ENCODE peak calls at places on chromosomes 4 and X, in ten cellular contexts. One of them, this sample, is unnamed.

GRCh38 chr4:110484767-110485166 is 8.8 kb downstream of the ENPEP start:
- DNase-seq in HCT116: no peak
- DNase-seq in WERI-Rb-1: no peak
- DNase-seq in fibroblast of lung: peak; percentile 73
- DNase-seq in Peyer's patch: no peak
- DNase-seq in epithelial cell of proximal tubule: peak; percentile 84
- DNase-seq in fibroblast of mammary gland: peak; percentile 94
- DNase-seq in colonic mucosa: no peak
- DNase-seq in neural progenitor cell: no peak
- DNase-seq in AG10803: peak; percentile 92
- DNase-seq in this sample: no peak

GRCh38 chrX:42978655-42979379 is 200.9 kb upstream of the PPP1R2C start:
- DNase-seq in HCT116: no peak
- DNase-seq in WERI-Rb-1: no peak
- DNase-seq in fibroblast of lung: no peak
- DNase-seq in Peyer's patch: no peak
- DNase-seq in epithelial cell of proximal tubule: peak; percentile 46
- DNase-seq in fibroblast of mammary gland: no peak
- DNase-seq in colonic mucosa: no peak
- DNase-seq in neural progenitor cell: no peak
- DNase-seq in AG10803: no peak
- DNase-seq in this sample: no peak

GRCh38 chr4:121736735-121737351 is 28.1 kb downstream of the SMIM43 start:
- DNase-seq in HCT116: peak; percentile 54
- DNase-seq in WERI-Rb-1: peak; percentile 67
- DNase-seq in fibroblast of lung: peak; percentile 76
- DNase-seq in Peyer's patch: no peak
- DNase-seq in epithelial cell of proximal tubule: no peak
- DNase-seq in fibroblast of mammary gland: peak; percentile 73
- DNase-seq in colonic mucosa: peak; percentile 25
- DNase-seq in neural progenitor cell: peak; percentile 62
- DNase-seq in AG10803: peak; percentile 63
- DNase-seq in this sample: no peak

GRCh38 chr4:78059524-78059889 is 2.4 kb downstream of the FRAS1 start:
- DNase-seq in HCT116: peak; percentile 84
- DNase-seq in WERI-Rb-1: peak; percentile 44
- DNase-seq in fibroblast of lung: peak; percentile 79
- DNase-seq in Peyer's patch: no peak
- DNase-seq in epithelial cell of proximal tubule: no peak
- DNase-seq in fibroblast of mammary gland: peak; percentile 85
- DNase-seq in colonic mucosa: peak; percentile 71
- DNase-seq in neural progenitor cell: peak; percentile 87
- DNase-seq in AG10803: peak; percentile 85
- DNase-seq in this sample: no peak

GRCh38 chrX:133307637-133308485 is 89.7 kb upstream of the TFDP3 start:
- DNase-seq in HCT116: no peak
- DNase-seq in WERI-Rb-1: no peak
- DNase-seq in fibroblast of lung: peak; percentile 18
- DNase-seq in Peyer's patch: no peak
- DNase-seq in epithelial cell of proximal tubule: no peak
- DNase-seq in fibroblast of mammary gland: no peak
- DNase-seq in colonic mucosa: no peak
- DNase-seq in neural progenitor cell: peak; percentile 92
- DNase-seq in AG10803: peak; percentile 25
- DNase-seq in this sample: no peak

GRCh38 chrX:155694649-155695048 is 81.9 kb upstream of the TMLHE start:
- DNase-seq in HCT116: no peak
- DNase-seq in WERI-Rb-1: no peak
- DNase-seq in fibroblast of lung: no peak
- DNase-seq in Peyer's patch: no peak
- DNase-seq in epithelial cell of proximal tubule: no peak
- DNase-seq in fibroblast of mammary gland: no peak
- DNase-seq in colonic mucosa: no peak
- DNase-seq in neural progenitor cell: no peak
- DNase-seq in AG10803: no peak
- DNase-seq in this sample: no peak

GRCh38 chrX:82412851-82413250 is 1095.2 kb upstream of the POU3F4 start:
- DNase-seq in HCT116: peak; percentile 1
- DNase-seq in WERI-Rb-1: no peak
- DNase-seq in fibroblast of lung: peak; percentile 12
- DNase-seq in Peyer's patch: no peak
- DNase-seq in epithelial cell of proximal tubule: peak; percentile 29
- DNase-seq in fibroblast of mammary gland: no peak
- DNase-seq in colonic mucosa: no peak
- DNase-seq in neural progenitor cell: peak; percentile 2
- DNase-seq in AG10803: no peak
- DNase-seq in this sample: no peak

GRCh38 chr4:123546123-123546654 is 149.6 kb downstream of the SPRY1 start:
- DNase-seq in HCT116: no peak
- DNase-seq in WERI-Rb-1: no peak
- DNase-seq in fibroblast of lung: no peak
- DNase-seq in Peyer's patch: no peak
- DNase-seq in epithelial cell of proximal tubule: peak; percentile 54
- DNase-seq in fibroblast of mammary gland: no peak
- DNase-seq in colonic mucosa: peak; percentile 43
- DNase-seq in neural progenitor cell: no peak
- DNase-seq in AG10803: no peak
- DNase-seq in this sample: no peak

GRCh38 chr4:78058591-78059523 is 1.7 kb downstream of the FRAS1 start:
- DNase-seq in HCT116: no peak
- DNase-seq in WERI-Rb-1: peak; percentile 59
- DNase-seq in fibroblast of lung: peak; percentile 17
- DNase-seq in Peyer's patch: no peak
- DNase-seq in epithelial cell of proximal tubule: no peak
- DNase-seq in fibroblast of mammary gland: peak; percentile 36
- DNase-seq in colonic mucosa: peak; percentile 52
- DNase-seq in neural progenitor cell: peak; percentile 91
- DNase-seq in AG10803: peak; percentile 27
- DNase-seq in this sample: peak; percentile 14

DNA sequence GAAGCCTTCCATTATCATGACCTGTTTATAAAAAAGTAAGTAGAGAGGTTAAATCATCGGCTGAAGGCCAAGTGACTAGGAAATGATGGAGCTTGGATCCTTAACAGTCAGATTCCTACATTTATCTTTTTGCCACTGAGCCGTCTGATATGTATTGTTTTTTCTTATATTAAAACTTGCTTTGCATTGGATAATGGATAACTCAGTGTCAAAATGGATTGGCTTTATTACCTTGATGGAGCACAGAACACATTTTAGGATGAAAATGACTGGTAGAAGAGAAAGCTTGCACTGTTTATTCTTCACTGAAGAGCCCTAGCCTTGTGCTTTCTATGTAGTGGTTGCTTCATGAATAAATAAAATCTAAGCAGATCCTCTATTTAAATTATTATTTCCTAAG is 54.2 kb upstream of the TSPAN5 start:
- DNase-seq in HCT116: no peak
- DNase-seq in WERI-Rb-1: no peak
- DNase-seq in fibroblast of lung: no peak
- DNase-seq in Peyer's patch: no peak
- DNase-seq in epithelial cell of proximal tubule: no peak
- DNase-seq in fibroblast of mammary gland: no peak
- DNase-seq in colonic mucosa: no peak
- DNase-seq in neural progenitor cell: no peak
- DNase-seq in AG10803: no peak
- DNase-seq in this sample: no peak
- H3K4me3 ChIP-seq in HCT116: no peak overlapping the region
- H3K4me3 ChIP-seq in WERI-Rb-1: no peak overlapping the region
- H3K4me3 ChIP-seq in fibroblast of lung: no peak overlapping the region
- H3K4me3 ChIP-seq in Peyer's patch: no peak overlapping the region
- H3K4me3 ChIP-seq in epithelial cell of proximal tubule: no peak overlapping the region
- H3K4me3 ChIP-seq in fibroblast of mammary gland: no peak overlapping the region
- H3K4me3 ChIP-seq in colonic mucosa: no peak overlapping the region
- H3K4me3 ChIP-seq in neural progenitor cell: no peak overlapping the region
- H3K4me3 ChIP-seq in AG10803: no peak overlapping the region
- H3K4me3 ChIP-seq in this sample: no peak overlapping the region

GRCh38 chr4:169009281-169010124 is 552 bp downstream of the CBR4 start:
- DNase-seq in HCT116: peak; percentile 35
- DNase-seq in WERI-Rb-1: peak; percentile 82
- DNase-seq in fibroblast of lung: peak; percentile 70
- DNase-seq in Peyer's patch: peak; percentile 61
- DNase-seq in epithelial cell of proximal tubule: peak; percentile 3
- DNase-seq in fibroblast of mammary gland: peak; percentile 65
- DNase-seq in colonic mucosa: peak; percentile 71
- DNase-seq in neural progenitor cell: peak; percentile 82
- DNase-seq in AG10803: peak; percentile 50
- DNase-seq in this sample: peak; percentile 75
- TF ChIP-seq CTCF in HCT116: peak; percentile 10
- TF ChIP-seq CTCF in WERI-Rb-1: peak; percentile 58
- TF ChIP-seq CTCF in fibroblast of lung: no peak
- TF ChIP-seq CTCF in Peyer's patch: no peak
- TF ChIP-seq CTCF in epithelial cell of proximal tubule: peak; percentile 33
- TF ChIP-seq CTCF in fibroblast of mammary gland: no peak
- TF ChIP-seq CTCF in colonic mucosa: no peak
- TF ChIP-seq CTCF in neural progenitor cell: peak; percentile 49
- TF ChIP-seq CTCF in AG10803: peak; percentile 40
- TF ChIP-seq CTCF in this sample: peak; percentile 44

GRCh38 chr4:118993329-118993728 is 104.7 kb downstream of the SYNPO2 start:
- DNase-seq in HCT116: no peak
- DNase-seq in WERI-Rb-1: no peak
- DNase-seq in fibroblast of lung: no peak
- DNase-seq in Peyer's patch: no peak
- DNase-seq in epithelial cell of proximal tubule: no peak
- DNase-seq in fibroblast of mammary gland: no peak
- DNase-seq in colonic mucosa: no peak
- DNase-seq in neural progenitor cell: no peak
- DNase-seq in AG10803: no peak
- DNase-seq in this sample: no peak

GRCh38 chr4:118989098-118990080 is 100.7 kb downstream of the SYNPO2 start:
- DNase-seq in HCT116: no peak
- DNase-seq in WERI-Rb-1: no peak
- DNase-seq in fibroblast of lung: peak; percentile 82
- DNase-seq in Peyer's patch: no peak
- DNase-seq in epithelial cell of proximal tubule: no peak
- DNase-seq in fibroblast of mammary gland: peak; percentile 92
- DNase-seq in colonic mucosa: no peak
- DNase-seq in neural progenitor cell: no peak
- DNase-seq in AG10803: peak; percentile 97
- DNase-seq in this sample: no peak

GRCh38 chr4:118994030-118994429 is 105.4 kb downstream of the SYNPO2 start:
- DNase-seq in HCT116: no peak
- DNase-seq in WERI-Rb-1: no peak
- DNase-seq in fibroblast of lung: peak; percentile 96
- DNase-seq in Peyer's patch: peak; percentile 16
- DNase-seq in epithelial cell of proximal tubule: no peak
- DNase-seq in fibroblast of mammary gland: peak; percentile 41
- DNase-seq in colonic mucosa: peak; percentile 36
- DNase-seq in neural progenitor cell: no peak
- DNase-seq in AG10803: peak; percentile 41
- DNase-seq in this sample: no peak

GRCh38 chr4:118992149-118992548 is 103.5 kb downstream of the SYNPO2 start:
- DNase-seq in HCT116: no peak
- DNase-seq in WERI-Rb-1: no peak
- DNase-seq in fibroblast of lung: no peak
- DNase-seq in Peyer's patch: no peak
- DNase-seq in epithelial cell of proximal tubule: no peak
- DNase-seq in fibroblast of mammary gland: no peak
- DNase-seq in colonic mucosa: no peak
- DNase-seq in neural progenitor cell: no peak
- DNase-seq in AG10803: no peak
- DNase-seq in this sample: no peak

GRCh38 chr4:118991686-118992085 is 103.0 kb downstream of the SYNPO2 start:
- DNase-seq in HCT116: no peak
- DNase-seq in WERI-Rb-1: no peak
- DNase-seq in fibroblast of lung: no peak
- DNase-seq in Peyer's patch: no peak
- DNase-seq in epithelial cell of proximal tubule: no peak
- DNase-seq in fibroblast of mammary gland: no peak
- DNase-seq in colonic mucosa: no peak
- DNase-seq in neural progenitor cell: no peak
- DNase-seq in AG10803: no peak
- DNase-seq in this sample: no peak
- H3K4me3 ChIP-seq in HCT116: no peak overlapping the region
- H3K4me3 ChIP-seq in WERI-Rb-1: no peak overlapping the region
- H3K4me3 ChIP-seq in fibroblast of lung: no peak overlapping the region
- H3K4me3 ChIP-seq in Peyer's patch: no peak overlapping the region
- H3K4me3 ChIP-seq in epithelial cell of proximal tubule: no peak overlapping the region
- H3K4me3 ChIP-seq in fibroblast of mammary gland: no peak overlapping the region
- H3K4me3 ChIP-seq in colonic mucosa: no peak overlapping the region
- H3K4me3 ChIP-seq in neural progenitor cell: no peak overlapping the region
- H3K4me3 ChIP-seq in AG10803: no peak overlapping the region
- H3K4me3 ChIP-seq in this sample: no peak overlapping the region

GRCh38 chr4:48130100-48130499 is 4.0 kb downstream of the TXK start:
- DNase-seq in HCT116: no peak
- DNase-seq in WERI-Rb-1: no peak
- DNase-seq in fibroblast of lung: no peak
- DNase-seq in Peyer's patch: no peak
- DNase-seq in epithelial cell of proximal tubule: no peak
- DNase-seq in fibroblast of mammary gland: no peak
- DNase-seq in colonic mucosa: no peak
- DNase-seq in neural progenitor cell: no peak
- DNase-seq in AG10803: no peak
- DNase-seq in this sample: no peak

GRCh38 chr4:48127231-48127881 is 6.7 kb downstream of the TXK start:
- DNase-seq in HCT116: no peak
- DNase-seq in WERI-Rb-1: no peak
- DNase-seq in fibroblast of lung: no peak
- DNase-seq in Peyer's patch: no peak
- DNase-seq in epithelial cell of proximal tubule: no peak
- DNase-seq in fibroblast of mammary gland: no peak
- DNase-seq in colonic mucosa: no peak
- DNase-seq in neural progenitor cell: peak; percentile 29
- DNase-seq in AG10803: no peak
- DNase-seq in this sample: no peak

GRCh38 chr4:48127882-48128394 is 6.1 kb downstream of the TXK start:
- DNase-seq in HCT116: peak; percentile 72
- DNase-seq in WERI-Rb-1: peak; percentile 84
- DNase-seq in fibroblast of lung: peak; percentile 93
- DNase-seq in Peyer's patch: peak; percentile 57
- DNase-seq in epithelial cell of proximal tubule: peak; percentile 71
- DNase-seq in fibroblast of mammary gland: peak; percentile 87
- DNase-seq in colonic mucosa: peak; percentile 70
- DNase-seq in neural progenitor cell: peak; percentile 89
- DNase-seq in AG10803: peak; percentile 98
- DNase-seq in this sample: peak; percentile 83

GRCh38 chr4:48131736-48132135 is 2.3 kb downstream of the TXK start:
- DNase-seq in HCT116: no peak
- DNase-seq in WERI-Rb-1: peak; percentile 55
- DNase-seq in fibroblast of lung: no peak
- DNase-seq in Peyer's patch: no peak
- DNase-seq in epithelial cell of proximal tubule: no peak
- DNase-seq in fibroblast of mammary gland: no peak
- DNase-seq in colonic mucosa: no peak
- DNase-seq in neural progenitor cell: no peak
- DNase-seq in AG10803: no peak
- DNase-seq in this sample: no peak

DNA sequence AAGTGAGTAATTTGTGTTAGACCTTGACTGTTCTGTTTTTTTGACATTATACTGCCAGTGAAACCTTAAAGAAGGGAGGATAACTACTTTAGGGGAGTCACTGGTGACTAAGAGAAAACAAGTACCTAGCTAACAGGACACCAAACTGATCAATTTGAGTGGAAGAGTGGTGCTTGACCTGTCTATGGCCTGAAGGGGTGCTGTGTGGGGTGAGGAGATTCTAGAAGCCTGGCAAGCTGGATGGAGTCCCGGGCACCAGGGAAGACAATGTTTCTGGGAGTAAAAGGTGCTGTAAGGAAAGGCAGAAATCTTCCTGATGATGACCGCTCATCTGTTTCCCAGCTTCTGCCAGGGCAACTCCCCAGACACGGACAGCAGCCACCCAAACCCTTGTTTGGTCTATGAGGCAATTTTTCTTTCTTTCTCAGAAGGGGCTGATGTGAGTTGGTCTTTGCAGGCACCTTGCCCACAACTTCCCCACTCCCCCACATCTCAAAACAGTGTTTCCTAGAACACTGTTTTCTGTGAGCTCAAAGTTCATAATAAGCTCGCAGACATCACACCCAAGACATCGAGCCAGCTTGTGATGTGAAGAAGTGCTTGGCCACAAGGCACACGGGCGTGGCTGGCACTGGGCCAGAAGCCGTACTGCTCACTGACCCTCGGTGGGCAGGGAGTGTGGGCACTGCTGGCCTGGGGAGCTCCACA is 4.6 kb downstream of the TXK start:
- DNase-seq in HCT116: no peak
- DNase-seq in WERI-Rb-1: no peak
- DNase-seq in fibroblast of lung: no peak
- DNase-seq in Peyer's patch: peak; percentile 17
- DNase-seq in epithelial cell of proximal tubule: no peak
- DNase-seq in fibroblast of mammary gland: no peak
- DNase-seq in colonic mucosa: peak; percentile 31
- DNase-seq in neural progenitor cell: no peak
- DNase-seq in AG10803: no peak
- DNase-seq in this sample: no peak
- TF ChIP-seq CTCF in HCT116: no peak
- TF ChIP-seq CTCF in WERI-Rb-1: peak; percentile 29
- TF ChIP-seq CTCF in fibroblast of lung: no peak
- TF ChIP-seq CTCF in Peyer's patch: peak; percentile 8
- TF ChIP-seq CTCF in epithelial cell of proximal tubule: peak; percentile 42
- TF ChIP-seq CTCF in fibroblast of mammary gland: peak; percentile 1
- TF ChIP-seq CTCF in colonic mucosa: no peak
- TF ChIP-seq CTCF in neural progenitor cell: no peak
- TF ChIP-seq CTCF in AG10803: no peak
- TF ChIP-seq CTCF in this sample: peak; percentile 19